ENCODE peak calls at places on chromosomes 12 and 14, in ten cellular contexts. N is spleen, K is psoas muscle, S is AG04450, T is colonic mucosa, W is endothelial cell, F is cardiac fibroblast, H is progenitor cell of endocrine pancreas, X is heart right ventricle, J is WTC11. U is an unnamed sample.

GRCh38 chr12:80598004-80598606 is 109.3 kb upstream of the MYF6 start:
- DNase-seq in N (no peak), K (no peak), S (peak), T (no peak), W (peak), F (peak), H (no peak), X (no peak), J (peak), U (no peak)

GRCh38 chr12:52805000-52805399 is 8.9 kb downstream of the KRT4 start:
- DNase-seq in N (no peak), K (no peak), S (no peak), T (no peak), W (no peak), F (no peak), H (no peak), X (no peak), J (peak), U (no peak)

GRCh38 chr12:116879509-116880212 is 1.6 kb downstream of the HRK start:
- DNase-seq in N (peak), K (no peak), S (no peak), T (no peak), W (no peak), F (no peak), H (no peak), X (no peak), J (no peak), U (peak)

GRCh38 chr12:109871678-109872314 is 8.5 kb downstream of the GLTP start:
- DNase-seq in N (no peak), K (no peak), S (no peak), T (peak), W (no peak), F (no peak), H (no peak), X (no peak), J (no peak), U (no peak)

GRCh38 chr14:73467377-73467776 is 9.0 kb upstream of the NUMB start:
- DNase-seq in N (peak), K (no peak), S (no peak), T (no peak), W (no peak), F (peak), H (no peak), X (no peak), J (no peak), U (no peak)

GRCh38 chr12:52582971-52583456 is 9.4 kb upstream of the KRT74 start:
- DNase-seq in N (peak), K (peak), S (peak), T (peak), W (peak), F (peak), H (peak), X (peak), J (peak), U (peak)

GRCh38 chr12:52587563-52587962 is 13.7 kb downstream of the KRT72 start:
- DNase-seq in N (no peak), K (no peak), S (no peak), T (no peak), W (no peak), F (no peak), H (no peak), X (no peak), J (peak), U (no peak)

GRCh38 chr14:69354383-69355154 is 43.5 kb downstream of the ERH start:
- DNase-seq in N (peak), K (no peak), S (no peak), T (peak), W (no peak), F (no peak), H (no peak), X (no peak), J (no peak), U (peak)

GRCh38 chr12:112161711-112162110 is 36.4 kb downstream of the TRAFD1 start:
- DNase-seq in N (peak), K (no peak), S (no peak), T (no peak), W (no peak), F (no peak), H (no peak), X (no peak), J (no peak), U (no peak)

GRCh38 chr14:39229222-39229543 is 4.5 kb upstream of the MIA2 start:
- DNase-seq in N (no peak), K (no peak), S (no peak), T (no peak), W (no peak), F (no peak), H (no peak), X (no peak), J (no peak), U (no peak)

GRCh38 chr14:28902930-28903329 is 136.3 kb downstream of the FOXG1 start:
- DNase-seq in N (no peak), K (no peak), S (no peak), T (no peak), W (no peak), F (no peak), H (no peak), X (no peak), J (no peak), U (no peak)

GRCh38 chr12:108129017-108129812 is at the start of gene WSCD2:
- DNase-seq in N (no peak), K (peak), S (no peak), T (no peak), W (peak), F (no peak), H (peak), X (peak), J (peak), U (no peak)

GRCh38 chr12:124428136-124428791 is 133.4 kb downstream of the RFLNA start:
- DNase-seq in N (no peak), K (peak), S (peak), T (no peak), W (no peak), F (peak), H (no peak), X (no peak), J (no peak), U (no peak)

GRCh38 chr14:21087294-21088091 is 11.0 kb downstream of the ZNF219 start:
- DNase-seq in N (peak), K (peak), S (no peak), T (no peak), W (peak), F (peak), H (no peak), X (no peak), J (peak), U (peak)

GRCh38 chr14:25570483-25570882 is 520.5 kb upstream of the STXBP6 start:
- DNase-seq in N (no peak), K (no peak), S (no peak), T (no peak), W (no peak), F (no peak), H (no peak), X (no peak), J (no peak), U (no peak)

GRCh38 chr12:80580254-80580653 is 127.2 kb upstream of the MYF6 start:
- DNase-seq in N (no peak), K (no peak), S (peak), T (no peak), W (no peak), F (peak), H (no peak), X (no peak), J (no peak), U (no peak)

GRCh38 chr12:72836184-72836583 is 564.0 kb downstream of the TRHDE start:
- DNase-seq in N (no peak), K (no peak), S (no peak), T (no peak), W (no peak), F (no peak), H (no peak), X (no peak), J (no peak), U (no peak)

GRCh38 chr12:120496353-120497340 is 734 bp downstream of the DYNLL1 start:
- DNase-seq in N (peak), K (peak), S (no peak), T (peak), W (peak), F (peak), H (peak), X (peak), J (peak), U (peak)

GRCh38 chr12:118402251-118402650 is 25.9 kb downstream of the SUDS3 start:
- DNase-seq in N (no peak), K (no peak), S (peak), T (no peak), W (no peak), F (peak), H (no peak), X (no peak), J (no peak), U (no peak)

GRCh38 chr14:22819191-22819988 is 4.2 kb upstream of the SLC7A7 start:
- DNase-seq in N (peak), K (no peak), S (no peak), T (peak), W (peak), F (peak), H (no peak), X (peak), J (peak), U (peak)

GRCh38 chr12:113465808-113466769 is 5.6 kb downstream of the LHX5 start:
- DNase-seq in N (no peak), K (no peak), S (no peak), T (no peak), W (no peak), F (no peak), H (no peak), X (no peak), J (no peak), U (no peak)

GRCh38 chr14:81990312-81990761 is 456.7 kb upstream of the SEL1L start:
- DNase-seq in N (no peak), K (no peak), S (peak), T (peak), W (peak), F (peak), H (peak), X (peak), J (peak), U (peak)

GRCh38 chr14:90695997-90696681 is 120.1 kb downstream of the TTC7B start:
- DNase-seq in N (no peak), K (no peak), S (no peak), T (no peak), W (no peak), F (no peak), H (no peak), X (no peak), J (no peak), U (no peak)

GRCh38 chr12:128833418-128833817 is 9.7 kb upstream of the SLC15A4 start:
- DNase-seq in N (no peak), K (no peak), S (no peak), T (no peak), W (no peak), F (no peak), H (no peak), X (no peak), J (no peak), U (no peak)

GRCh38 chr12:119802472-119802871 is 74.6 kb downstream of the CIT start:
- DNase-seq in N (no peak), K (peak), S (no peak), T (no peak), W (no peak), F (peak), H (no peak), X (peak), J (no peak), U (no peak)

GRCh38 chr12:76226397-76226796 is 121.8 kb downstream of the BBS10 start:
- DNase-seq in N (no peak), K (no peak), S (no peak), T (no peak), W (no peak), F (peak), H (no peak), X (no peak), J (no peak), U (no peak)

GRCh38 chr12:3252416-3252815 is 175.2 kb downstream of the TSPAN9 start:
- DNase-seq in N (no peak), K (peak), S (peak), T (peak), W (no peak), F (peak), H (no peak), X (peak), J (no peak), U (no peak)

GRCh38 chr14:98614741-98615140 is 657.3 kb downstream of the BCL11B start:
- DNase-seq in N (no peak), K (no peak), S (no peak), T (no peak), W (no peak), F (no peak), H (no peak), X (no peak), J (no peak), U (no peak)

GRCh38 chr14:64500088-64500487 is 3.5 kb downstream of the ZBTB25 start:
- DNase-seq in N (no peak), K (no peak), S (no peak), T (no peak), W (no peak), F (peak), H (no peak), X (no peak), J (no peak), U (no peak)

GRCh38 chr12:8844665-8845064 is 22.2 kb downstream of the A2ML1 start:
- DNase-seq in N (no peak), K (peak), S (no peak), T (no peak), W (no peak), F (peak), H (no peak), X (peak), J (no peak), U (no peak)

GRCh38 chr14:56555921-56556570 is 23.6 kb upstream of the TMEM260 start:
- DNase-seq in N (no peak), K (no peak), S (no peak), T (no peak), W (no peak), F (peak), H (no peak), X (no peak), J (no peak), U (peak)

GRCh38 chr14:93994919-93995682 is 2.0 kb upstream of the CCDC197 start:
- DNase-seq in N (no peak), K (peak), S (peak), T (no peak), W (no peak), F (peak), H (no peak), X (peak), J (peak), U (no peak)

GRCh38 chr12:66066071-66066928 is 64.2 kb downstream of the LLPH start:
- DNase-seq in N (no peak), K (no peak), S (peak), T (no peak), W (no peak), F (peak), H (no peak), X (no peak), J (no peak), U (no peak)

GRCh38 chr12:117030187-117030896 is 68.9 kb downstream of the TESC start:
- DNase-seq in N (peak), K (no peak), S (no peak), T (no peak), W (no peak), F (no peak), H (no peak), X (no peak), J (no peak), U (no peak)

GRCh38 chr14:103382375-103382774 is 2.8 kb upstream of the MARK3 start:
- DNase-seq in N (no peak), K (no peak), S (no peak), T (no peak), W (no peak), F (peak), H (no peak), X (no peak), J (no peak), U (no peak)

GRCh38 chr14:22231022-22231421 is 358.0 kb downstream of the DAD1 start:
- DNase-seq in N (no peak), K (no peak), S (no peak), T (no peak), W (no peak), F (no peak), H (no peak), X (no peak), J (no peak), U (no peak)

GRCh38 chr12:102567031-102567985 is 86.9 kb upstream of the IGF1 start:
- DNase-seq in N (no peak), K (no peak), S (peak), T (no peak), W (no peak), F (peak), H (no peak), X (no peak), J (no peak), U (no peak)

GRCh38 chr12:109619002-109619604 is 45.5 kb downstream of the MVK start:
- DNase-seq in N (no peak), K (no peak), S (no peak), T (no peak), W (no peak), F (no peak), H (no peak), X (no peak), J (no peak), U (no peak)

GRCh38 chr12:2084553-2085296 is 31.9 kb downstream of the CACNA1C start:
- DNase-seq in N (no peak), K (peak), S (no peak), T (no peak), W (no peak), F (peak), H (no peak), X (peak), J (no peak), U (no peak)

DNA sequence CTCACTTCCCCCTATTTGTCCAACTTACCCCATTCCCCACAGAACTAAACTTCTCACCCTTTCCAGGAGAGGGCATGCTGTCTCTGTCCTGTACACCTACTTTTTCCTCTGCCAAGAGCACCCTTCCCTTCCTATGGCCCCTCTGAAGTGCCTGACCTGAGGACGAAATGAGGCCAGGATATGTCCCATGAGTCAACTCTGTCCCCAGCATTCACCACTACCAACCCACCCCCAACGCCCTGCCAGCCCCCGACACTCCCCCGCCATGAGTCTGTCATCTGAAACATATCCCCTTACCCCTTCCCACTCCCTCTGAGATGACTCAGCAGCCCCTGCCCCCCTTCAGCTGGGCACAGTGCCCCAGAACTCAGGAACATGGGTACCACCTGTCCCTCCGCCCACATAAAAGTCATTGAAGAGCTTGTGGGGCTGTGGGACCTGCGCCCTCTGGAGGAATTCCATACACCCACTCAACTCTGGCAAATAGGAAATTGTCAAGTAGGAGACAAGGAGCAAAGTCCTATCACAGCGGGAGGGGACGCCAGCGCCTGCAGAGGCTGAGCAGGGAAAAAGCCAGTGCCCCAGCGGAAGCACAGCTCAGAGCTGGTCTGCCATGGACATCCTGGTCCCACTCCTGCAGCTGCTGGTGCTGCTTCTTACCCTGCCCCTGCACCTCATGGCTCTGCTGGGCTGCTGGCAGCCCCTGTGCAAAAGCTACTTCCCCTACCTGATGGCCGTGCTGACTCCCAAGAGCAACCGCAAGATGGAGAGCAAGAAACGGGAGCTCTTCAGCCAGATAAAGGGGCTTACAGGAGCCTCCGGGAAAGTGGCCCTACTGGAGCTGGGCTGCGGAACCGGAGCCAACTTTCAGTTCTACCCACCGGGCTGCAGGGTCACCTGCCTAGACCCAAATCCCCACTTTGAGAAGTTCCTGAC is 26.3 kb downstream of the ITGA7 start:
- DNase-seq in N (peak), K (peak), S (no peak), T (peak), W (peak), F (peak), H (peak), X (peak), J (peak), U (no peak)
- TF ChIP-seq CTCF in N (peak), K (peak), S (no peak), T (peak), W (no peak), F (peak), H (peak), X (peak), J (no peak), U (no peak)

GRCh38 chr12:41966916-41967315 is 177.8 kb downstream of the GXYLT1 start:
- DNase-seq in N (no peak), K (no peak), S (no peak), T (no peak), W (no peak), F (no peak), H (no peak), X (no peak), J (no peak), U (no peak)
- TF ChIP-seq CTCF in N (no peak), K (no peak), S (no peak), T (no peak), W (no peak), F (no peak), H (no peak), X (no peak), J (no peak), U (no peak)

GRCh38 chr14:30108975-30109700 is 181.5 kb upstream of the PRKD1 start:
- DNase-seq in N (no peak), K (no peak), S (peak), T (no peak), W (no peak), F (no peak), H (no peak), X (no peak), J (no peak), U (no peak)
- TF ChIP-seq CTCF in N (no peak), K (no peak), S (no peak), T (no peak), W (no peak), F (no peak), H (no peak), X (no peak), J (no peak), U (no peak)

DNA sequence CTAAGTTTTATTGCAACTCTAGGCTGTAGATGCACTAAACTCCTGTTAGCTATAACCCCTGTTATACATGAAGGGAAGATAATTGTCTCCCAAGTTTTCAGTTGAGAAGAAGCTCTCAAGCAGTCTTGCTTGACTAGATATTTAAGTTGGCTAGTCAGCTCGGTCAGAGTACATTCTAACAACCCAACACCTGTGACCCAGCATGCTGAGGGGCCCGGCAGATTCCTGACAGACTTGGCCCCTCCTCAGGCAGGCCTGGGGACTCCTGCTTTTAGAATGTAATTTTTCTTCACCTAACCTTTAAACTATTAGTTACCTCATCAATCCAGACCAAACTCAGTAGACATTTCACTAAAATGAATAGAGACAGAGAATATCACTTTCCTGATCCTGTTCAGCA is 464.4 kb downstream of the EGLN3 start:
- DNase-seq in N (no peak), K (no peak), S (no peak), T (no peak), W (no peak), F (no peak), H (no peak), X (no peak), J (no peak), U (no peak)
- TF ChIP-seq CTCF in N (no peak), K (no peak), S (no peak), T (no peak), W (no peak), F (no peak), H (no peak), X (no peak), J (no peak), U (no peak)

GRCh38 chr12:78179346-78179745 is 348.7 kb downstream of the NAV3 start:
- DNase-seq in N (no peak), K (no peak), S (no peak), T (no peak), W (no peak), F (no peak), H (no peak), X (no peak), J (no peak), U (no peak)

GRCh38 chr12:78183854-78184253 is 353.2 kb downstream of the NAV3 start:
- DNase-seq in N (no peak), K (no peak), S (no peak), T (no peak), W (no peak), F (no peak), H (no peak), X (no peak), J (no peak), U (no peak)

GRCh38 chr12:78185651-78186050 is 355.0 kb downstream of the NAV3 start:
- DNase-seq in N (no peak), K (no peak), S (no peak), T (no peak), W (no peak), F (no peak), H (no peak), X (no peak), J (no peak), U (no peak)

GRCh38 chr12:78185109-78185508 is 354.4 kb downstream of the NAV3 start:
- DNase-seq in N (no peak), K (no peak), S (no peak), T (no peak), W (no peak), F (no peak), H (no peak), X (no peak), J (no peak), U (no peak)

GRCh38 chr12:78181544-78182162 is 351.0 kb downstream of the NAV3 start:
- DNase-seq in N (no peak), K (no peak), S (no peak), T (no peak), W (no peak), F (peak), H (no peak), X (no peak), J (peak), U (no peak)
- TF ChIP-seq CTCF in N (no peak), K (no peak), S (peak), T (no peak), W (peak), F (peak), H (peak), X (no peak), J (no peak), U (no peak)

GRCh38 chr12:49612210-49612609 is 6.8 kb upstream of the FAM186B start:
- DNase-seq in N (no peak), K (no peak), S (no peak), T (no peak), W (no peak), F (no peak), H (no peak), X (no peak), J (no peak), U (no peak)

GRCh38 chr12:49615725-49616124 is 7.6 kb upstream of the PRPF40B start:
- DNase-seq in N (no peak), K (no peak), S (no peak), T (no peak), W (no peak), F (peak), H (no peak), X (no peak), J (no peak), U (no peak)

GRCh38 chr12:49609059-49609874 is 3.8 kb upstream of the FAM186B start:
- DNase-seq in N (no peak), K (no peak), S (no peak), T (no peak), W (no peak), F (no peak), H (no peak), X (no peak), J (no peak), U (no peak)

GRCh38 chr12:49609875-49610154 is 4.4 kb upstream of the FAM186B start:
- DNase-seq in N (no peak), K (no peak), S (no peak), T (no peak), W (no peak), F (no peak), H (no peak), X (no peak), J (no peak), U (no peak)
- TF ChIP-seq CTCF in N (no peak), K (no peak), S (no peak), T (no peak), W (no peak), F (peak), H (no peak), X (no peak), J (no peak), U (no peak)

U was measured in GM13976.